ENCODE peak calls at places on chromosomes 7 and 10, in four cellular contexts. T, F, S and J are unnamed samples.

GRCh38 chr7:32026076-32026425 is 44.2 kb downstream of the PDE1C start:
- DNase-seq in T (no peak), F (no peak), S (no peak), J (no peak)

GRCh38 chr10:98460837-98461499 is 14.2 kb upstream of the HPS1 start:
- DNase-seq in T (peak), S (peak), F (peak), J (no peak)

GRCh38 chr10:24382979-24383663 is 174.2 kb downstream of the KIAA1217 start:
- DNase-seq in S (no peak), T (no peak), F (no peak), J (peak)

GRCh38 chr7:139731802-139732470 is 45.9 kb downstream of the HIPK2 start:
- DNase-seq in T (no peak), S (no peak), F (peak), J (peak)

GRCh38 chr7:46201966-46202365 is 280.9 kb upstream of the IGFBP3 start:
- DNase-seq in T (no peak), S (no peak), F (no peak), J (no peak)

GRCh38 chr10:128898133-128898915 is 568.7 kb upstream of the MGMT start:
- DNase-seq in T (no peak), F (no peak), S (no peak), J (no peak)

GRCh38 chr10:104548090-104548489 is 93.0 kb upstream of the SORCS3 start:
- DNase-seq in T (no peak), S (no peak), F (no peak), J (peak)

GRCh38 chr10:48606530-48607355 is 1.9 kb upstream of the ARHGAP22 start:
- DNase-seq in F (no peak), S (no peak), T (no peak), J (no peak)

GRCh38 chr7:2635810-2636701 is 4.3 kb downstream of the TTYH3 start:
- DNase-seq in F (no peak), T (no peak), S (no peak), J (no peak)

GRCh38 chr10:77173615-77174461 is 463.8 kb downstream of the KCNMA1 start:
- DNase-seq in S (peak), T (peak), F (peak), J (peak)

GRCh38 chr10:96306516-96306915 is 2.3 kb downstream of the DNTT start:
- DNase-seq in F (no peak), T (no peak), S (no peak), J (no peak)

GRCh38 chr7:149598721-149599308 is 101.2 kb upstream of the ZNF746 start:
- DNase-seq in F (peak), T (peak), S (peak), J (peak)

GRCh38 chr10:1662361-1663025 is 74.8 kb downstream of the ADARB2 start:
- DNase-seq in S (no peak), T (no peak), F (no peak), J (no peak)

GRCh38 chr10:103397191-103397825 is 882 bp downstream of the PDCD11 start:
- DNase-seq in T (no peak), F (no peak), S (no peak), J (no peak)

GRCh38 chr10:71728218-71728737 is 8.7 kb upstream of the C10orf105 start:
- DNase-seq in T (peak), S (no peak), F (no peak), J (no peak)

GRCh38 chr7:129993275-129993674 is 40.5 kb upstream of the UBE2H start:
- DNase-seq in S (no peak), T (no peak), F (no peak), J (peak)

GRCh38 chr10:74842301-74842700 is 15.9 kb downstream of the KAT6B start:
- DNase-seq in T (no peak), S (no peak), F (no peak), J (no peak)

GRCh38 chr10:102632394-102633062 is 11.8 kb upstream of the TRIM8 start:
- DNase-seq in T (no peak), S (no peak), F (no peak), J (no peak)

GRCh38 chr7:1170741-1171501 is 10.9 kb upstream of the ZFAND2A start:
- DNase-seq in F (no peak), T (no peak), S (no peak), J (no peak)

GRCh38 chr7:129853661-129854268 is 99.0 kb downstream of the UBE2H start:
- DNase-seq in F (peak), T (no peak), S (no peak), J (no peak)

GRCh38 chr10:18406136-18406535 is 245.3 kb downstream of the NSUN6 start:
- DNase-seq in F (peak), T (no peak), S (no peak), J (peak)

GRCh38 chr7:87003872-87004798 is 55.3 kb downstream of the ELAPOR2 start:
- DNase-seq in S (peak), F (no peak), T (peak), J (no peak)

GRCh38 chr7:103344453-103345149 is at the start of gene DNAJC2:
- DNase-seq in S (peak), F (peak), T (peak), J (peak)

GRCh38 chr7:139866047-139866837 is 37.2 kb downstream of the TBXAS1 start:
- DNase-seq in T (no peak), S (no peak), F (no peak), J (no peak)

GRCh38 chr10:59708816-59709471 is 706 bp downstream of the SLC16A9 start:
- DNase-seq in F (no peak), T (peak), S (peak), J (peak)

GRCh38 chr7:95209276-95209675 is 115.1 kb downstream of the PON1 start:
- DNase-seq in S (no peak), T (no peak), F (no peak), J (no peak)

GRCh38 chr7:106717254-106717996 is 56.5 kb upstream of the CCDC71L start:
- DNase-seq in S (no peak), F (no peak), T (no peak), J (no peak)

GRCh38 chr7:77985232-77985973 is 186.8 kb downstream of the PHTF2 start:
- DNase-seq in T (no peak), S (no peak), F (no peak), J (no peak)

GRCh38 chr7:150781016-150781415 is 19.1 kb downstream of the TMEM176B start:
- DNase-seq in T (no peak), S (no peak), F (no peak), J (no peak)

GRCh38 chr7:105298439-105298894 is 90.3 kb downstream of the SRPK2 start:
- DNase-seq in S (no peak), T (no peak), F (no peak), J (no peak)

GRCh38 chr10:71150811-71151210 is 61.6 kb upstream of the UNC5B start:
- DNase-seq in F (no peak), S (no peak), T (no peak), J (no peak)

GRCh38 chr10:1635340-1635739 is 102.0 kb downstream of the ADARB2 start:
- DNase-seq in T (no peak), F (no peak), S (no peak), J (no peak)

GRCh38 chr10:121069061-121069850 is 218.1 kb downstream of the WDR11 start:
- DNase-seq in F (peak), T (no peak), S (no peak), J (no peak)
- TF ChIP-seq JUND in F (peak), T (no peak), S (no peak), J (no peak)

DNA sequence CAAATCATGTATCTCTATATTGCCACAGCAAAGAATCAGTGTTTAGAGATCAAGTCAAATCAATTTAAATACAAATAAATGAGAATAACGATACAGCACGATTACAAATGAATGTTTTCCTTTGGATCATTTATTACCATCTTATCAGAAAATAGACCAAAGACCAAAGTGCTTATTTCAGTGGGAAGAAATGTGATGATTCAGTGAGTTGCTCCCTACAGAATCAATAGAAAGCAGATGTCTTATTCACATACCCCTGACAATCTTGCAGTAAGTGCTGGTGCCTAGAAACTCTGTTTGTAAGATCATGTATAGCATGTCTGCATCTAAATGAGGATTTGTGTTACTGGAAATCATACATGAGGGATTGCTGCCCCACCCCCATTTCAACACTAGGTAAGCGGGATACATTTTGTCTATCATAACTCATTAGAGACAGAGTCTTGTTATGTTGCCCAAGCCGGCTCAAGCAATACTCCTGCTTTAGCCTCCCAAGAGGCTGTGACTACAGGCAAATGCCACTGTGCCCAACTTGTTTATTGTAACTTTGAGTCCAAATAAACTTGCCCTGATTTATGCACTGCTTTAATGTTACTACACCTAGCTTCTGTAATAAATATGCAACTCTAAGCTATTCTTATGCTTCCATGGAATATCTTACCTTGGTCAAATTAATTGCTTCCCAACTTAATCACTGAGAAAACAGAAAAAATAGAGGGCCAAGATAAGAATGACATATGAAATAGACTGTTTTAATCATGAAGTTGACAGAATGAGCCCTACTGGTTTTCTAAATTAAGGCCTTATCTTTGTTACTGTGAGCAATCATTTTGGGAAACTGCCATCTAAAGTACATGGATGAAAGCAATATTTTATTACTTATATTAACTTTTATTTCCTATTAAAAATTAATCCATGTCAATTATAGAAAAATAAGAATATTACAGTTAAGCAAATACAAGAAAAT is 82.5 kb downstream of the AHR start:
- DNase-seq in T (no peak), S (no peak), F (no peak), J (no peak)
- TF ChIP-seq JUND in T (peak), S (no peak), F (no peak), J (no peak)

DNA sequence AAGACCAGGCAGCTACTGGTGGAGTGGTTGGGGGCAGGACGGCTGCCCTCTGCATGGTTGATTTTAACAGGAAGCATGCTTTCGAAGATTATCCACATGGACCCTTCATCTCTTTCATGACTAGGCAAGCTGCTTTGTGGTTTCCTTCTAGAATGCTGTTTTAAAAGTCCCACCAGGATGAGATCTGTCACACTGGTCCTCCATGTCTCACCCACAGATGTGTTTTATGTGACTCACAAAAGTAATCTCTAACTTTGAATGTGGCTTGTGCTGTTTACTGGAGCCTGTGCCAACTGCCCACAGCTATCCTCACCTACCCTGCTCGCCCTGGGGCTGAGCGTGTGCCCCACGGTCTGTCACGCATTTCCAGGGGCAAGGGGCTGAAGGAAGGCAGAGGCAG is 188.8 kb downstream of the GFRA1 start:
- DNase-seq in T (no peak), F (no peak), S (no peak), J (no peak)
- TF ChIP-seq JUND in T (no peak), F (no peak), S (no peak), J (no peak)

DNA sequence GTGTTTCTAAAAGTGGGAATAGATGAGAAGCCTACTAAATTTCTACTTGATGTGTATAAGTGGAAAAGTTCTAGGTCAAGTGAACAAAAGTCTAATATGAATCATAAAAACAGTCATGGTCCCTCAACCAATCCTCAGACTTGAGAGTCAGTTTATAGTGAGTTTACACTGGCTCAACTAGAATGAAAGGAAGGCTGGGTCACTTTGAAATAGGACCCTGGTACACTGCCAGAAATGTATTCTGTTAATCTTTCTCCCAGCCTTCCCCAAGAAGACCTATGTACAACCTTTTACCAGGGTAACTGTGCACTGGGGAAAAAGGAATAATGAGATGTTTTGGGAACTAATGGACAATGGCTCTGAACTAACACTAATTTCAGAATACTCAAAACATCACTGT is 17.3 kb downstream of the ELMO1 start:
- DNase-seq in S (no peak), T (no peak), F (no peak), J (no peak)
- TF ChIP-seq JUND in S (no peak), T (no peak), F (no peak), J (no peak)